ENCODE peak calls at places on chromosomes 12 and 14, in seven cellular contexts. G, D, H, Z, K, F and Q are unnamed samples.

GRCh38 chr12:131365821-131366260 is 345.0 kb upstream of the SFSWAP start:
- DNase-seq in Z (no peak), K (no peak), D (no peak), F (no peak), H (no peak), G (no peak), Q (no peak)

GRCh38 chr12:40469736-40470135 is 222.5 kb upstream of the CNTN1 start:
- DNase-seq in Z (no peak), K (no peak), G (no peak), D (no peak), H (no peak), F (peak; percentile 59), Q (no peak)

GRCh38 chr14:95895720-95896119 is 19.1 kb downstream of the TUNAR start:
- DNase-seq in G (peak; percentile 74), F (no peak), H (peak; percentile 31), K (no peak), Z (peak; percentile 11), D (no peak), Q (no peak)

GRCh38 chr14:21054768-21055145 is 2.9 kb upstream of the RNASE8 start:
- DNase-seq in G (no peak), H (no peak), K (no peak), F (no peak), D (no peak), Z (no peak), Q (no peak)

GRCh38 chr12:114408415-114408814 is 2.5 kb upstream of the TBX5 start:
- DNase-seq in Z (peak; percentile 52), F (no peak), H (peak; percentile 77), G (no peak), D (no peak), K (no peak), Q (no peak)

GRCh38 chr14:104244221-104245011 is 106.0 kb downstream of the KIF26A start:
- DNase-seq in D (no peak), F (no peak), H (no peak), G (no peak), K (no peak), Z (no peak), Q (no peak)

GRCh38 chr12:27554421-27555186 is 30.6 kb downstream of the PPFIBP1 start:
- DNase-seq in F (no peak), K (no peak), H (peak; percentile 77), Z (peak; percentile 73), G (peak; percentile 56), D (peak; percentile 36), Q (peak; percentile 45)

GRCh38 chr14:68637106-68638021 is 155.5 kb downstream of the ZFP36L1 start:
- DNase-seq in K (no peak), D (peak; percentile 45), Z (peak; percentile 23), H (peak; percentile 77), G (no peak), F (no peak), Q (no peak)

GRCh38 chr12:96648941-96649340 is 159.6 kb downstream of the CFAP54 start:
- DNase-seq in G (no peak), K (no peak), F (no peak), D (no peak), Z (no peak), H (no peak), Q (no peak)

GRCh38 chr12:83954939-83955601 is 957.5 kb downstream of the SLC6A15 start:
- DNase-seq in F (no peak), G (no peak), K (no peak), D (no peak), Z (no peak), H (peak; percentile 5), Q (no peak)

GRCh38 chr12:89453579-89453978 is 71.0 kb downstream of the GALNT4 start:
- DNase-seq in K (no peak), F (no peak), H (peak; percentile 86), D (no peak), Z (peak; percentile 15), G (no peak), Q (no peak)

GRCh38 chr12:116544656-116545055 is 14.5 kb upstream of the MAP1LC3B2 start:
- DNase-seq in F (no peak), K (no peak), G (no peak), Z (no peak), D (no peak), H (no peak), Q (no peak)

GRCh38 chr14:99590746-99591555 is 13.1 kb downstream of the CCDC85C start:
- DNase-seq in Z (peak; percentile 75), G (no peak), K (no peak), F (no peak), D (peak; percentile 82), H (peak; percentile 74), Q (no peak)

GRCh38 chr12:3990356-3990975 is 117.3 kb upstream of the PARP11 start:
- DNase-seq in Z (no peak), K (no peak), H (no peak), F (no peak), G (no peak), D (no peak), Q (no peak)

GRCh38 chr12:6067152-6067916 is 57.1 kb downstream of the VWF start:
- DNase-seq in K (no peak), G (peak; percentile 75), H (peak; percentile 53), D (no peak), F (peak; percentile 7), Z (no peak), Q (no peak)

GRCh38 chr14:101626331-101626730 is 65.0 kb downstream of the DIO3 start:
- DNase-seq in D (no peak), Z (no peak), H (no peak), G (no peak), K (no peak), F (no peak), Q (no peak)

GRCh38 chr14:64444984-64445845 is 20.1 kb upstream of the AKAP5 start:
- DNase-seq in G (peak; percentile 65), K (no peak), H (peak; percentile 67), F (no peak), D (no peak), Z (peak; percentile 85), Q (no peak)

GRCh38 chr12:66103011-66103913 is 27.3 kb downstream of the LLPH start:
- DNase-seq in G (peak; percentile 25), H (peak; percentile 33), K (no peak), Z (peak; percentile 51), F (no peak), D (no peak), Q (no peak)

GRCh38 chr12:131013118-131013517 is 59.4 kb downstream of the ADGRD1 start:
- DNase-seq in Z (no peak), D (no peak), G (no peak), H (no peak), F (no peak), K (no peak), Q (no peak)

GRCh38 chr14:98731701-98732100 is 540.3 kb downstream of the BCL11B start:
- DNase-seq in F (no peak), G (no peak), Z (no peak), D (no peak), K (no peak), H (no peak), Q (no peak)

GRCh38 chr12:25686351-25686750 is 133.3 kb upstream of the LMNTD1 start:
- DNase-seq in H (no peak), G (no peak), K (no peak), D (no peak), F (no peak), Z (no peak), Q (no peak)

GRCh38 chr12:78241472-78241871 is 410.8 kb downstream of the NAV3 start:
- DNase-seq in D (no peak), H (no peak), G (no peak), Z (no peak), K (no peak), F (peak; percentile 98), Q (no peak)

GRCh38 chr12:26119391-26119981 is 5.4 kb downstream of the BHLHE41 start:
- DNase-seq in F (no peak), D (peak; percentile 15), Z (peak; percentile 58), K (peak; percentile 25), H (peak; percentile 83), G (no peak), Q (peak; percentile 68)

GRCh38 chr14:51208982-51209381 is 31.1 kb upstream of the TMX1 start:
- DNase-seq in F (peak; percentile 68), Z (no peak), D (no peak), G (no peak), K (no peak), H (no peak), Q (no peak)

GRCh38 chr12:1691123-1692007 is 495 bp downstream of the ADIPOR2 start:
- DNase-seq in F (peak; percentile 54), G (peak; percentile 87), K (peak; percentile 31), H (peak; percentile 65), Z (peak; percentile 43), D (no peak), Q (no peak)

GRCh38 chr12:26857465-26858176 is 24.6 kb upstream of the ITPR2 start:
- DNase-seq in F (no peak), G (peak; percentile 31), K (no peak), Z (no peak), D (no peak), H (no peak), Q (no peak)

GRCh38 chr12:116539905-116540482 is 19.2 kb upstream of the MAP1LC3B2 start:
- DNase-seq in D (peak; percentile 26), Z (peak; percentile 58), K (no peak), F (peak; percentile 72), H (peak; percentile 80), G (no peak), Q (peak; percentile 44)

GRCh38 chr14:71290301-71290700 is 383.0 kb downstream of the PCNX1 start:
- DNase-seq in G (no peak), K (no peak), D (no peak), F (no peak), Z (no peak), H (no peak), Q (no peak)

GRCh38 chr12:94769040-94769420 is 118.7 kb upstream of the TMCC3 start:
- DNase-seq in K (no peak), F (no peak), Z (no peak), D (no peak), G (no peak), H (no peak), Q (no peak)

GRCh38 chr12:115023279-115023678 is 339.3 kb upstream of the TBX3 start:
- DNase-seq in H (peak; percentile 32), G (no peak), D (no peak), K (no peak), F (no peak), Z (peak; percentile 8), Q (no peak)

GRCh38 chr12:14554281-14555008 is 13.2 kb downstream of the PLBD1 start:
- DNase-seq in H (peak; percentile 10), Z (peak; percentile 9), G (peak; percentile 71), D (peak; percentile 48), F (peak; percentile 77), K (peak; percentile 78), Q (no peak)

GRCh38 chr12:47160296-47161244 is 80.8 kb upstream of the AMIGO2 start:
- DNase-seq in G (no peak), K (peak; percentile 53), D (no peak), F (no peak), H (no peak), Z (no peak), Q (no peak)

GRCh38 chr12:131014343-131014742 is 60.6 kb downstream of the ADGRD1 start:
- DNase-seq in D (no peak), Z (no peak), F (no peak), H (no peak), K (no peak), G (no peak), Q (no peak)

GRCh38 chr12:109735825-109736551 is 22.4 kb downstream of the FAM222A start:
- DNase-seq in K (no peak), H (no peak), Z (no peak), F (no peak), G (no peak), D (peak; percentile 31), Q (no peak)

GRCh38 chr12:18158774-18159557 is 69.0 kb upstream of the RERGL start:
- DNase-seq in K (peak; percentile 42), Z (peak; percentile 46), F (peak; percentile 19), G (peak; percentile 45), D (no peak), H (peak; percentile 65), Q (no peak)